ENCODE peak calls at places on chromosomes 3 and 15, in four cellular contexts. S is GM12878, O is H1, N is HepG2. F is an unnamed sample. For H3K4me1, the result is how much of the 10 kb centered on the place peaks cover.

GRCh38 chr3:135136361-135137100 is 341.5 kb downstream of the EPHB1 start:
- DNase-seq in S (peak), O (no peak), N (no peak), F (no peak)

GRCh38 chr15:70504305-70504951 is 258.9 kb downstream of the UACA start:
- DNase-seq in S (no peak), O (no peak), N (no peak), F (no peak)

GRCh38 chr3:23884481-23884880 is 32.3 kb downstream of the NKIRAS1 start:
- DNase-seq in S (no peak), O (no peak), N (no peak), F (no peak)

GRCh38 chr3:195873281-195873887 is 35.0 kb downstream of the TNK2 start:
- DNase-seq in S (no peak), O (no peak), N (no peak), F (no peak)

GRCh38 chr3:74531491-74531890 is 83.0 kb downstream of the CNTN3 start:
- DNase-seq in S (no peak), O (no peak), N (no peak), F (no peak)

GRCh38 chr3:81758275-81758674 is 3.2 kb downstream of the GBE1 start:
- DNase-seq in S (no peak), O (no peak), N (peak), F (no peak)

GRCh38 chr3:46098319-46098761 is 71.1 kb upstream of the XCR1 start:
- DNase-seq in S (peak), O (no peak), N (no peak), F (no peak)

GRCh38 chr3:12303532-12303931 is 14.7 kb downstream of the PPARG start:
- DNase-seq in S (no peak), O (no peak), N (no peak), F (no peak)

GRCh38 chr3:197006860-197007259 is 22.8 kb downstream of the MELTF start:
- DNase-seq in S (no peak), O (no peak), N (no peak), F (no peak)

GRCh38 chr15:60804986-60805949 is 326.3 kb upstream of the ICE2 start:
- DNase-seq in S (no peak), O (peak), N (no peak), F (no peak)

GRCh38 chr3:177420643-177421042 is 223.4 kb upstream of the TBL1XR1 start:
- DNase-seq in S (no peak), O (no peak), N (no peak), F (no peak)

GRCh38 chr3:48268936-48269551 is 28.1 kb downstream of the ZNF589 start:
- DNase-seq in S (no peak), O (no peak), N (no peak), F (no peak)

GRCh38 chr3:106688463-106688862 is 688.8 kb upstream of the CCDC54 start:
- DNase-seq in S (no peak), O (no peak), N (peak), F (no peak)

GRCh38 chr3:141405025-141405424 is 36.7 kb downstream of the ZBTB38 start:
- DNase-seq in S (no peak), O (no peak), N (no peak), F (no peak)

GRCh38 chr15:95604634-95605036 is 725.9 kb upstream of the NR2F2 start:
- DNase-seq in S (no peak), O (no peak), N (no peak), F (no peak)

GRCh38 chr3:111585214-111585613 is 9.9 kb downstream of the ZBED2 start:
- DNase-seq in S (no peak), O (no peak), N (peak), F (no peak)

GRCh38 chr15:78761891-78762385 is 49.3 kb downstream of the ADAMTS7 start:
- DNase-seq in S (no peak), O (peak), N (no peak), F (no peak)

GRCh38 chr3:113035387-113035982 is 44.7 kb downstream of the GTPBP8 start:
- DNase-seq in S (no peak), O (peak), N (peak), F (peak)

GRCh38 chr3:126551066-126551838 is 7.5 kb downstream of the C3orf22 start:
- DNase-seq in S (no peak), O (no peak), N (no peak), F (no peak)

GRCh38 chr15:40340740-40341400 is at the start of gene CCDC9B:
- DNase-seq in S (no peak), O (peak), N (peak), F (no peak)

GRCh38 chr3:30557904-30558303 is 48.5 kb upstream of the TGFBR2 start:
- DNase-seq in S (no peak), O (no peak), N (peak), F (no peak)

GRCh38 chr15:90560229-90560771 is 30.6 kb downstream of the CRTC3 start:
- DNase-seq in S (no peak), O (no peak), N (no peak), F (no peak)

GRCh38 chr3:52892625-52893311 is 4.6 kb downstream of the STIMATE start:
- DNase-seq in S (peak), O (no peak), N (no peak), F (no peak)

GRCh38 chr3:59451041-59451763 is 401.4 kb upstream of the CFAP20DC start:
- DNase-seq in S (peak), O (no peak), N (no peak), F (no peak)

GRCh38 chr3:134309987-134310700 is 59.5 kb upstream of the RYK start:
- DNase-seq in S (no peak), O (no peak), N (peak), F (no peak)

GRCh38 chr3:56157693-56158092 is 310.6 kb downstream of the ERC2 start:
- DNase-seq in S (peak), O (no peak), N (no peak), F (no peak)

GRCh38 chr3:128492353-128493220 is at the start of gene GATA2:
- DNase-seq in S (no peak), O (peak), N (no peak), F (no peak)

GRCh38 chr3:21938267-21938681 is 187.3 kb upstream of the ZNF385D start:
- DNase-seq in S (no peak), O (no peak), N (no peak), F (no peak)

GRCh38 chr15:48374472-48374871 is 43.2 kb downstream of the DUT start:
- DNase-seq in S (no peak), O (no peak), N (no peak), F (no peak)

GRCh38 chr3:129485681-129486056 is 42.8 kb upstream of the RHO start:
- DNase-seq in S (no peak), O (no peak), N (no peak), F (no peak)

GRCh38 chr3:116444819-116445290 is 432 bp downstream of the LSAMP start:
- DNase-seq in S (no peak), O (peak), N (no peak), F (no peak)

GRCh38 chr15:57861805-57862586 is 155.5 kb downstream of the POLR2M start:
- DNase-seq in S (no peak), O (no peak), N (no peak), F (no peak)

DNA sequence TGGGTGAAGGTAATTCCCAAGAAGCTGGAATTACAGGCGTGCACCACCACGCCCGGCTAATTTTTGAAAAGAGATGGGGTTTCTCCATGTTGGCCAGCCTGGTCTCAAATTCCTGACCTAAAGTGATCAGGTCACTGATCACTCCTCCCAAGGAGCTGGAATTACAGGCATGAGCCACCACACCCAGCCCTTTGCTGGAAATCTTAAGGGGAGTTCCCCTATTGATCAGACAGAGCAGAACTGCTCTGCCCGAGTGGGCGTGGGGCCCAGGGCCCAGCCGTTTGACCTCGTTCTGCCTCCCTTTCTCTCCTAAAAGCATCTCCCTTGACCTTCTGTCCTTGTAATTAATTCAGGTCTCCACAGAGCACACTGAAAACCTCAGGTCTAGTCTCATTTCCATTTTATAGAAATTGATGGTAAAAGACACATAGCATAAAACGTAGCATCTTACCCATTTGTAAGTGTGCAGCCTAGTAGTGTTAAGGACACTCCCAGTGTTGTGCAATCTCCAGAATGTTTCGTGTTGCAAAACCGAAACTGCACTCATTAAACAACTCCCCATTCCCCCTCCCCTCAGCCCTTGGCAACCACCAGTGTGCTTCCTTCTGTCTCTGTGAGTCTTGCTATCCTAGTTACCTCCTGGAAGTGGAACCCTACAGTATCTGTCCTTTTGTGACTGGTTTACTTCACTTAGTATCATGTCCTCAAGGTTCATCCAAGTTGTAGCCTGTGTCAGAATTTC is 89.3 kb downstream of the SLCO3A1 start:
- DNase-seq in S (no peak), O (no peak), N (peak), F (no peak)
- H3K4me1 ChIP-seq in S (under half), O (under half), N (under half), F (under half)

GRCh38 chr3:169835533-169835932 is 22.8 kb upstream of the LRRC34 start:
- DNase-seq in S (no peak), O (no peak), N (no peak), F (no peak)

GRCh38 chr3:169838511-169838910 is 25.8 kb upstream of the LRRC34 start:
- DNase-seq in S (no peak), O (no peak), N (no peak), F (no peak)

GRCh38 chr3:169841171-169841570 is 28.5 kb upstream of the LRRC34 start:
- DNase-seq in S (peak), O (no peak), N (no peak), F (no peak)

GRCh38 chr3:169836058-169836941 is 23.6 kb upstream of the LRRC34 start:
- DNase-seq in S (peak), O (no peak), N (no peak), F (peak)

DNA sequence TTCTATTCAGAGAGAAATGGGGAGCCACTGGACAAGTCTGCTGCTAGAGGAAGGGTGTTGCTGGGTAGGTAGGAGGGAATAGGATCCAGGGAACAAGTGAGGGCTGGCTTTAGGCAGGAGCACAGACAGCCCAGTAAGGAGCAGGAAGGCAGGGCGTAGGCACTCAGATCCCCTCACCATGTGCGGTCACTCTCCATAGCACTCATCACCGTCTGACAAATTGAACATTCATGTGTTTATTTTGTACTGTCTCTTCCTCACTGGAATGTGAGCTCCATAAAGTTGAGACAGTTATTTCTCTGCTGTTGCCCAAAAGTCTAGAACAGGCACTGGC is 24.2 kb upstream of the LRRC34 start:
- DNase-seq in S (no peak), O (no peak), N (no peak), F (no peak)
- TF ChIP-seq SUZ12 in S (no peak), O (no peak), N (no peak), F (no peak)

GRCh38 chr15:63517614-63518013 is 13.2 kb downstream of the USP3 start:
- DNase-seq in S (no peak), O (no peak), N (no peak), F (no peak)

GRCh38 chr15:63521405-63522142 is 17.2 kb downstream of the USP3 start:
- DNase-seq in S (no peak), O (no peak), N (no peak), F (no peak)

GRCh38 chr15:63517202-63517601 is 12.8 kb downstream of the USP3 start:
- DNase-seq in S (no peak), O (no peak), N (no peak), F (no peak)

GRCh38 chr15:63519041-63519440 is 14.6 kb downstream of the USP3 start:
- DNase-seq in S (no peak), O (no peak), N (no peak), F (no peak)

GRCh38 chr15:63519548-63520178 is 15.3 kb downstream of the USP3 start:
- DNase-seq in S (no peak), O (no peak), N (no peak), F (no peak)
- H3K4me1 ChIP-seq in S (under half), O (under half), N (half or more), F (under half)

DNA sequence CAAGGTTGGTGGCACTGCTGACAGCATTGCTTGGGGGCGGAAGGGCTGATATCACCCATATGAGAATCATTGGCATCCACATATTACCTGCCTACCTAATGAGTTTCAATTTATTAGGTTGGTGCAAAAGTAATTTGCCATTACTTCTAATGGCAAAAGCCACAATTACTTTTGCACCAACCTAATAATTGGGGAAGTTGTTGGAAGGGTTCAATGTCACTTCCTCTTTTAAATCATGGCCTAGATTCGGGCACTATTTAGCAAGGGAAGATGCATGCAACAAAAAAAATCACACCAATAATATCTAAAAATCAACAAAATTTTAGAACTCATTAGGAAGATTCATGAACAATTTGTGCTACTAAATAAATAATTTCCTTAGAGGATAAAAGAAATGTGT is 56.0 kb upstream of the AGTR1 start:
- DNase-seq in S (no peak), O (no peak), N (no peak), F (no peak)
- TF ChIP-seq SUZ12 in S (no peak), O (no peak), N (no peak), F (no peak)

F was measured in NT2/D1.